ENCODE peak calls at places on chromosomes 4 and X, in four cellular contexts. One of them, this sample, is unnamed.

GRCh38 chr4:15234101-15234500 is 193.7 kb upstream of the C1QTNF7 start:
- DNase-seq in H1: no peak
- DNase-seq in mesendoderm: no peak
- DNase-seq in IMR-90: peak
- DNase-seq in this sample: no peak

GRCh38 chrX:30816079-30816478 is 73.0 kb downstream of the TAB3 start:
- DNase-seq in mesendoderm: no peak
- DNase-seq in IMR-90: no peak
- DNase-seq in H1: no peak
- DNase-seq in this sample: no peak

GRCh38 chrX:78527263-78527662 is 131.9 kb downstream of the RTL3 start:
- DNase-seq in mesendoderm: no peak
- DNase-seq in IMR-90: peak
- DNase-seq in H1: no peak
- DNase-seq in this sample: no peak

GRCh38 chrX:98548550-98548949 is 1664.8 kb downstream of the RPA4 start:
- DNase-seq in IMR-90: no peak
- DNase-seq in mesendoderm: peak
- DNase-seq in H1: no peak
- DNase-seq in this sample: peak

GRCh38 chr4:121656269-121656641 is 40.5 kb downstream of the ANXA5 start:
- DNase-seq in IMR-90: peak
- DNase-seq in mesendoderm: peak
- DNase-seq in H1: no peak
- DNase-seq in this sample: peak

GRCh38 chr4:11480683-11481082 is 52.0 kb upstream of the HS3ST1 start:
- DNase-seq in mesendoderm: no peak
- DNase-seq in IMR-90: peak
- DNase-seq in H1: no peak
- DNase-seq in this sample: no peak

GRCh38 chrX:55582447-55582846 is 40.8 kb upstream of the FOXR2 start:
- DNase-seq in H1: no peak
- DNase-seq in IMR-90: no peak
- DNase-seq in mesendoderm: no peak
- DNase-seq in this sample: no peak

GRCh38 chr4:157265281-157265680 is 44.8 kb downstream of the GRIA2 start:
- DNase-seq in IMR-90: no peak
- DNase-seq in mesendoderm: peak
- DNase-seq in H1: no peak
- DNase-seq in this sample: peak

GRCh38 chr4:136865591-136865990 is 666.7 kb downstream of the PCDH18 start:
- DNase-seq in mesendoderm: no peak
- DNase-seq in IMR-90: no peak
- DNase-seq in H1: no peak
- DNase-seq in this sample: no peak

GRCh38 chr4:183291070-183291469 is 29.0 kb downstream of the CLDN22 start:
- DNase-seq in mesendoderm: no peak
- DNase-seq in IMR-90: no peak
- DNase-seq in H1: no peak
- DNase-seq in this sample: no peak

GRCh38 chr4:183287309-183287659 is 32.8 kb downstream of the CLDN22 start:
- DNase-seq in IMR-90: no peak
- DNase-seq in H1: no peak
- DNase-seq in mesendoderm: no peak
- DNase-seq in this sample: no peak

GRCh38 chr4:183289688-183290087 is 30.4 kb downstream of the CLDN22 start:
- DNase-seq in H1: peak
- DNase-seq in mesendoderm: peak
- DNase-seq in IMR-90: no peak
- DNase-seq in this sample: no peak

GRCh38 chr4:183287677-183288076 is 32.4 kb downstream of the CLDN22 start:
- DNase-seq in H1: no peak
- DNase-seq in mesendoderm: no peak
- DNase-seq in IMR-90: no peak
- DNase-seq in this sample: no peak

GRCh38 chr4:183288955-183289354 is 31.1 kb downstream of the CLDN22 start:
- DNase-seq in H1: no peak
- DNase-seq in IMR-90: no peak
- DNase-seq in mesendoderm: peak
- DNase-seq in this sample: no peak
- H3K56ac ChIP-seq in H1: no peak
- H3K56ac ChIP-seq in IMR-90: no peak
- H3K56ac ChIP-seq in mesendoderm: no peak
- H3K56ac ChIP-seq in this sample: no peak

GRCh38 chrX:2464677-2465166 is 36.1 kb downstream of the DHRSX start:
- DNase-seq in H1: no peak
- DNase-seq in IMR-90: no peak
- DNase-seq in mesendoderm: peak
- DNase-seq in this sample: peak
- H3K56ac ChIP-seq in H1: no peak
- H3K56ac ChIP-seq in IMR-90: no peak
- H3K56ac ChIP-seq in mesendoderm: no peak
- H3K56ac ChIP-seq in this sample: no peak

GRCh38 chr4:137927972-137928371 is 314.2 kb downstream of the SLC7A11 start:
- DNase-seq in IMR-90: no peak
- DNase-seq in mesendoderm: no peak
- DNase-seq in H1: no peak
- DNase-seq in this sample: no peak

GRCh38 chr4:137922721-137923120 is 319.4 kb downstream of the SLC7A11 start:
- DNase-seq in H1: no peak
- DNase-seq in IMR-90: no peak
- DNase-seq in mesendoderm: no peak
- DNase-seq in this sample: no peak

GRCh38 chr4:137923494-137923893 is 318.7 kb downstream of the SLC7A11 start:
- DNase-seq in IMR-90: no peak
- DNase-seq in H1: no peak
- DNase-seq in mesendoderm: no peak
- DNase-seq in this sample: no peak
- H3K56ac ChIP-seq in IMR-90: no peak
- H3K56ac ChIP-seq in H1: no peak
- H3K56ac ChIP-seq in mesendoderm: no peak
- H3K56ac ChIP-seq in this sample: no peak

GRCh38 chr4:6193399-6193798 is 7.0 kb downstream of the JAKMIP1 start:
- DNase-seq in IMR-90: no peak
- DNase-seq in H1: no peak
- DNase-seq in mesendoderm: no peak
- DNase-seq in this sample: no peak
- H3K56ac ChIP-seq in IMR-90: no peak
- H3K56ac ChIP-seq in H1: no peak
- H3K56ac ChIP-seq in mesendoderm: no peak
- H3K56ac ChIP-seq in this sample: no peak

GRCh38 chr4:33696586-33696985 is 2547.7 kb downstream of the ARAP2 start:
- DNase-seq in IMR-90: no peak
- DNase-seq in mesendoderm: peak
- DNase-seq in H1: no peak
- DNase-seq in this sample: no peak
- H3K56ac ChIP-seq in IMR-90: no peak
- H3K56ac ChIP-seq in mesendoderm: no peak
- H3K56ac ChIP-seq in H1: no peak
- H3K56ac ChIP-seq in this sample: no peak

GRCh38 chr4:48015216-48015615 is 1.3 kb downstream of the CNGA1 start:
- DNase-seq in IMR-90: no peak
- DNase-seq in mesendoderm: no peak
- DNase-seq in H1: no peak
- DNase-seq in this sample: no peak
- H3K56ac ChIP-seq in IMR-90: no peak
- H3K56ac ChIP-seq in mesendoderm: no peak
- H3K56ac ChIP-seq in H1: no peak
- H3K56ac ChIP-seq in this sample: no peak

GRCh38 chrX:50697691-50698090 is 116.3 kb downstream of the SHROOM4 start:
- DNase-seq in mesendoderm: peak
- DNase-seq in H1: no peak
- DNase-seq in IMR-90: peak
- DNase-seq in this sample: no peak
- H3K56ac ChIP-seq in mesendoderm: no peak
- H3K56ac ChIP-seq in H1: no peak
- H3K56ac ChIP-seq in IMR-90: no peak
- H3K56ac ChIP-seq in this sample: no peak

DNA sequence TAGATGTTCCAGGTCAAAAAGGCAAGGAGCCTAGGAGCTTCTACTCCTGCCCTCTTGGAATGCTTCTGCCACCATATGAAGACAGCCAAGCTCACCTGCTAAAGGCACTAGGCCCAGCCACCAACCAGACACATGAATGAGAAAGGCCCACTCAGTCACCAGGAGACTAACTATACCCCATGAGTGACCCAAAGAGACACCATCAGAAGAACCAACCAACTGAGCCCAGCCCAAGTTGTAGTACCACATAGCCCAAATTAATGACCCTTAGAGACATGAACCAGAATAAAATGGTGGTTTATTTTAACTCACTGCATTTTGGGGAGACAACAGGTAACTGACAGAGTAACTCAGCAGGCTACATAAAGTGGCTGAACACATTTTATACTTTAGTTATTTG is 22.9 kb upstream of the CXCL3 start:
- DNase-seq in IMR-90: no peak
- DNase-seq in mesendoderm: no peak
- DNase-seq in H1: no peak
- DNase-seq in this sample: no peak
- H3K56ac ChIP-seq in IMR-90: no peak
- H3K56ac ChIP-seq in mesendoderm: no peak
- H3K56ac ChIP-seq in H1: no peak
- H3K56ac ChIP-seq in this sample: no peak

DNA sequence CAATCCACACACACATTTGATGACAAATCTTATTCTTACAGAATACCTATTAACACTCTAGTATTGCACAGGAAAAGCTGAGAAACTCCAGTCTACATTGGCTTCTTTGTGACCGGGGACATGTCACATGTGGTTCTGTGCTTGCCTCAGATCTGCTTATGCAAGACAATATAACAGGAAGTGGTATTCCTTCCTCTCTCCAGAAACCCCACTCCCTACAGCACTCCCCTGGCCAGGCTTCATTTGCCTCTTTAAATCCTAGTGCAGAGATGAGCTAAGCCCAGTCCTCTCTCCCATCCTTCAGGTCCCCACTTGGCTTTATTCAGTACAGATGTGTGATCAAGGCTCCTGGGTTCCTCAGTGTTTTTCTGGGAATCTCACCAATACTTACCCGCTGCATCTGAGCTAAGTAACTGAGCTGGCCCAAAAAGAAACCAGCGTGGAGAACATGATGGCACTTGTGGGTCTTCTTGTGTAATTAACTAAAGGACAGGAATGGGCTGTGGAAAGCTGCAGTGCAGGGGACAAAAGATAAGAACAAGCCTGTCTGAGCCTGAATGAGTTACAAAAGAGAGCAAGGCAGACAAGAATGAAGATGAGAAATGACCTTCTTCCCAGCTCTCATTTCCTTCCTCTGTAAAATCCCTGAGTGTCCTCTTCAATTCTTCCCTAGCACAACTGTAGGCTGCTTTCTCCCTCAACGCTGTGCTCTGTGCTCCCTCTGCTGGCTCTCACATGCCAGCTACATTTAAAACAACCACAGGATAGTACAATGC is 105.6 kb downstream of the HNRNPD start:
- DNase-seq in IMR-90: peak
- DNase-seq in mesendoderm: peak
- DNase-seq in H1: peak
- DNase-seq in this sample: peak
- H3K56ac ChIP-seq in IMR-90: no peak
- H3K56ac ChIP-seq in mesendoderm: peak
- H3K56ac ChIP-seq in H1: no peak
- H3K56ac ChIP-seq in this sample: no peak

GRCh38 chr4:20326977-20327376 is 75.3 kb downstream of the SLIT2 start:
- DNase-seq in mesendoderm: no peak
- DNase-seq in H1: no peak
- DNase-seq in IMR-90: peak
- DNase-seq in this sample: no peak

GRCh38 chr4:20320232-20320631 is 68.5 kb downstream of the SLIT2 start:
- DNase-seq in mesendoderm: no peak
- DNase-seq in H1: no peak
- DNase-seq in IMR-90: no peak
- DNase-seq in this sample: no peak

GRCh38 chr4:20327808-20328207 is 76.1 kb downstream of the SLIT2 start:
- DNase-seq in mesendoderm: no peak
- DNase-seq in H1: no peak
- DNase-seq in IMR-90: no peak
- DNase-seq in this sample: no peak

GRCh38 chr4:20326460-20326859 is 74.8 kb downstream of the SLIT2 start:
- DNase-seq in IMR-90: no peak
- DNase-seq in mesendoderm: no peak
- DNase-seq in H1: no peak
- DNase-seq in this sample: no peak

DNA sequence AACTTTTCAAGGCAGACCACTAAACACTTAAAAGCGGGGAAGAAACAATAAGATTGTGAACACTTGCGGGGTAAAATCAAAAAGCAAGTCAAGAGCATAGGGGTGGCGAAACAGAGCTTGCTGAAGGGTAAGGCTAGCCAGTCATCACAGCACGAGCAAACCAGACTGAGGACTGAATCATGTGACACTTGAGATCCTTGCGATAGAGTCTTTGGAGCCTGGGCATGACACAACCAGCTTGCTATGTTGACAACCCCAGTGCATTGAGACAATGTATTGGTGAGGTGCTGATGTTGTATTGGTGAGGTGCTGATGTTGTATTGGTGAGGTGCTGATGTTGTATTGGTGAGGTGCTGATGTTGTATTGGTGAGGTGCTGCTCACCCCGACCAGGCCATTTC is 72.3 kb downstream of the SLIT2 start:
- DNase-seq in H1: no peak
- DNase-seq in mesendoderm: peak
- DNase-seq in IMR-90: peak
- DNase-seq in this sample: no peak
- H3K56ac ChIP-seq in H1: peak
- H3K56ac ChIP-seq in mesendoderm: no peak
- H3K56ac ChIP-seq in IMR-90: no peak
- H3K56ac ChIP-seq in this sample: no peak

This sample was measured in H9.